ENCODE peak calls at places on chromosomes 16 and 17, in seven cellular contexts. E is HuH-7; C is posterior cingulate gyrus; R is NCI-H748 treated with DMSO at 0.1 percent for 48 hours; D is stimulated activated CD4-positive, alpha-beta T cell treated with anti-CD3 and anti-CD28 coated beads, Interleukin-15, amount 100 ng/mL, for 24 hours; H is naive B cell; X is stimulated activated CD8-positive, alpha-beta memory T cell treated with anti-CD3 and anti-CD28 coated beads, Interleukin-4, amount 100 ng/mL, for 24 hours. G is an unnamed sample.

GRCh38 chr16:56662357-56663354 is 4.9 kb downstream of the MT1F start:
- DNase-seq in E (no peak), C (no peak), R (no peak), D (peak; percentile 61), H (no peak), X (peak; percentile 28), G (no peak)

GRCh38 chr16:79089735-79090284 is 510.7 kb downstream of the MAF start:
- DNase-seq in E (no peak), C (no peak), R (no peak), D (peak; percentile 82), H (peak; percentile 28), X (peak; percentile 51), G (no peak)

GRCh38 chr17:61168506-61168905 is 231.1 kb upstream of the TBX2 start:
- DNase-seq in E (no peak), C (no peak), R (no peak), D (no peak), H (no peak), X (no peak), G (no peak)

GRCh38 chr16:84537431-84538151 is 33.1 kb upstream of the MEAK7 start:
- DNase-seq in E (no peak), C (no peak), R (peak; percentile 60), D (no peak), H (no peak), X (no peak), G (no peak)

GRCh38 chr17:47810200-47810821 is 11.3 kb downstream of the OSBPL7 start:
- DNase-seq in E (peak; percentile 55), C (no peak), R (no peak), D (peak; percentile 32), H (no peak), X (no peak), G (peak; percentile 74)

GRCh38 chr17:80979547-80980378 is 11.9 kb upstream of the CHMP6 start:
- DNase-seq in E (no peak), C (no peak), R (no peak), D (no peak), H (no peak), X (no peak), G (no peak)

GRCh38 chr17:46971647-46972300 is 7.3 kb downstream of the RPRML start:
- DNase-seq in E (no peak), C (no peak), R (no peak), D (no peak), H (no peak), X (no peak), G (no peak)

GRCh38 chr17:35700157-35700556 is 31.3 kb upstream of the RASL10B start:
- DNase-seq in E (no peak), C (no peak), R (no peak), D (no peak), H (no peak), X (no peak), G (no peak)

GRCh38 chr16:70665113-70665694 is 18.8 kb downstream of the IL34 start:
- DNase-seq in E (no peak), C (no peak), R (no peak), D (no peak), H (no peak), X (no peak), G (no peak)

GRCh38 chr17:9220466-9221230 is 199.3 kb downstream of the NTN1 start:
- DNase-seq in E (no peak), C (no peak), R (no peak), D (no peak), H (no peak), X (no peak), G (no peak)

GRCh38 chr17:29443041-29443440 is 52.9 kb downstream of the TAOK1 start:
- DNase-seq in E (no peak), C (no peak), R (no peak), D (no peak), H (no peak), X (no peak), G (no peak)

GRCh38 chr16:29306201-29306600 is 100.3 kb downstream of the NPIPB11 start:
- DNase-seq in E (no peak), C (no peak), R (no peak), D (no peak), H (no peak), X (no peak), G (no peak)

GRCh38 chr17:83178533-83179201 is 99.3 kb downstream of the METRNL start:
- DNase-seq in E (no peak), C (no peak), R (no peak), D (no peak), H (no peak), X (no peak), G (no peak)

GRCh38 chr17:47955497-47956461 is 1.9 kb downstream of the PRR15L start:
- DNase-seq in E (no peak), C (no peak), R (no peak), D (no peak), H (no peak), X (no peak), G (no peak)

GRCh38 chr16:25217119-25217511 is 368 bp downstream of the AQP8 start:
- DNase-seq in E (no peak), C (no peak), R (no peak), D (no peak), H (no peak), X (no peak), G (no peak)

GRCh38 chr17:50052822-50053653 is 2.9 kb upstream of the ITGA3 start:
- DNase-seq in E (no peak), C (no peak), R (peak; percentile 25), D (no peak), H (no peak), X (no peak), G (peak; percentile 57)

GRCh38 chr16:76818611-76819181 is 372.3 kb upstream of the MON1B start:
- DNase-seq in E (no peak), C (no peak), R (no peak), D (no peak), H (no peak), X (no peak), G (no peak)

GRCh38 chr17:511833-512251 is 159.2 kb upstream of the RPH3AL start:
- DNase-seq in E (no peak), C (no peak), R (no peak), D (no peak), H (no peak), X (no peak), G (no peak)

G was measured in HepG2.